ENCODE peak calls at places on chromosomes 11 and 22, in seven cellular contexts. O is mesenchymal stem cell; D is aorta; T is CD8-positive, alpha-beta memory T cell; Q is prostate gland; M is cardiac muscle cell; B is left ventricle myocardium inferior. I is an unnamed sample.

GRCh38 chr22:20018001-20018400 is 1.4 kb upstream of the ARVCF start:
- DNase-seq in O (no peak), D (no peak), T (no peak), Q (no peak), M (no peak), B (no peak), I (no peak)

GRCh38 chr11:44893250-44894216 is 57.1 kb downstream of the TP53I11 start:
- DNase-seq in O (no peak), D (no peak), T (no peak), Q (peak), M (no peak), B (no peak), I (no peak)

GRCh38 chr11:105740164-105740903 is 130.5 kb downstream of the GRIA4 start:
- DNase-seq in O (no peak), D (no peak), T (no peak), Q (no peak), M (no peak), B (no peak), I (no peak)

GRCh38 chr11:17314232-17314547 is 37.4 kb upstream of the NCR3LG1 start:
- DNase-seq in O (peak), D (no peak), T (no peak), Q (no peak), M (peak), B (no peak), I (no peak)

GRCh38 chr22:43980996-43981395 is 25.8 kb downstream of the SAMM50 start:
- DNase-seq in O (no peak), D (no peak), T (no peak), Q (no peak), M (no peak), B (no peak), I (no peak)

GRCh38 chr22:49535126-49535525 is 292.5 kb downstream of the BRD1 start:
- DNase-seq in O (no peak), D (peak), T (no peak), Q (no peak), M (no peak), B (no peak), I (no peak)

GRCh38 chr11:130161441-130161840 is 1.9 kb downstream of the ST14 start:
- DNase-seq in O (no peak), D (no peak), T (no peak), Q (no peak), M (no peak), B (no peak), I (no peak)

GRCh38 chr11:109423860-109424190 is 1.8 kb downstream of the C11orf87 start:
- DNase-seq in O (no peak), D (no peak), T (no peak), Q (no peak), M (no peak), B (no peak), I (no peak)

GRCh38 chr22:27314276-27314807 is 487.2 kb downstream of the MN1 start:
- DNase-seq in O (no peak), D (no peak), T (no peak), Q (no peak), M (no peak), B (no peak), I (no peak)

GRCh38 chr22:48171294-48171693 is 1408.8 kb downstream of the TBC1D22A start:
- DNase-seq in O (no peak), D (no peak), T (no peak), Q (no peak), M (peak), B (no peak), I (no peak)

GRCh38 chr11:128553662-128554392 is 33.5 kb downstream of the ETS1 start:
- DNase-seq in O (no peak), D (no peak), T (no peak), Q (no peak), M (no peak), B (no peak), I (no peak)

GRCh38 chr11:77158041-77158695 is 30.1 kb downstream of the MYO7A start:
- DNase-seq in O (no peak), D (no peak), T (no peak), Q (no peak), M (no peak), B (no peak), I (no peak)

GRCh38 chr22:46362934-46363515 is 27.5 kb downstream of the TRMU start:
- DNase-seq in O (no peak), D (no peak), T (no peak), Q (no peak), M (no peak), B (no peak), I (no peak)

GRCh38 chr11:37026326-37026725 is 428.3 kb upstream of the RAG2 start:
- DNase-seq in O (no peak), D (no peak), T (no peak), Q (no peak), M (no peak), B (no peak), I (no peak)

GRCh38 chr11:123454060-123454651 is 24.1 kb downstream of the GRAMD1B start:
- DNase-seq in O (peak), D (no peak), T (peak), Q (no peak), M (no peak), B (no peak), I (no peak)

GRCh38 chr22:19798320-19798665 is 37.7 kb downstream of the TBX1 start:
- DNase-seq in O (no peak), D (no peak), T (no peak), Q (no peak), M (no peak), B (no peak), I (no peak)

GRCh38 chr22:48338793-48339705 is 1488.6 kb downstream of the BRD1 start:
- DNase-seq in O (no peak), D (peak), T (no peak), Q (no peak), M (no peak), B (no peak), I (no peak)

GRCh38 chr11:69644962-69645675 is 4.2 kb downstream of the CCND1 start:
- DNase-seq in O (no peak), D (peak), T (no peak), Q (no peak), M (no peak), B (no peak), I (no peak)

GRCh38 chr11:30561691-30562412 is 24.3 kb downstream of the MPPED2 start:
- DNase-seq in O (no peak), D (no peak), T (no peak), Q (no peak), M (no peak), B (no peak), I (no peak)

GRCh38 chr11:45079075-45079444 is 67.4 kb upstream of the PRDM11 start:
- DNase-seq in O (peak), D (no peak), T (no peak), Q (no peak), M (no peak), B (no peak), I (no peak)

GRCh38 chr11:120335596-120335927 is 651 bp upstream of the ARHGEF12 start:
- DNase-seq in O (no peak), D (no peak), T (peak), Q (peak), M (no peak), B (no peak), I (no peak)

GRCh38 chr11:111365722-111366559 is 13.1 kb downstream of the POU2AF1 start:
- DNase-seq in O (no peak), D (no peak), T (no peak), Q (no peak), M (no peak), B (no peak), I (no peak)

GRCh38 chr11:118068206-118068944 is 8.5 kb upstream of the TMPRSS4 start:
- DNase-seq in O (no peak), D (peak), T (no peak), Q (no peak), M (peak), B (no peak), I (no peak)

GRCh38 chr11:99918761-99919160 is 768.3 kb upstream of the ARHGAP42 start:
- DNase-seq in O (no peak), D (no peak), T (no peak), Q (no peak), M (no peak), B (no peak), I (no peak)

GRCh38 chr11:32141886-32142546 is 51.1 kb downstream of the RCN1 start:
- DNase-seq in O (no peak), D (no peak), T (no peak), Q (no peak), M (no peak), B (no peak), I (no peak)

GRCh38 chr11:9039863-9040262 is 36.1 kb upstream of the NRIP3 start:
- DNase-seq in O (no peak), D (no peak), T (no peak), Q (no peak), M (no peak), B (no peak), I (no peak)

GRCh38 chr11:9038537-9038936 is 34.7 kb upstream of the NRIP3 start:
- DNase-seq in O (no peak), D (no peak), T (no peak), Q (no peak), M (no peak), B (no peak), I (no peak)

GRCh38 chr11:9037963-9038362 is 34.2 kb upstream of the NRIP3 start:
- DNase-seq in O (peak), D (no peak), T (no peak), Q (no peak), M (no peak), B (no peak), I (no peak)

GRCh38 chr11:9039194-9039593 is 35.4 kb upstream of the NRIP3 start:
- DNase-seq in O (peak), D (no peak), T (no peak), Q (no peak), M (no peak), B (no peak), I (no peak)

GRCh38 chr11:9037046-9037780 is 33.4 kb upstream of the NRIP3 start:
- DNase-seq in O (no peak), D (no peak), T (no peak), Q (no peak), M (no peak), B (no peak), I (no peak)
- H3K27ac ChIP-seq in O (no peak), D (no peak), T (no peak), Q (no peak), M (no peak), B (no peak), I (no peak)

DNA sequence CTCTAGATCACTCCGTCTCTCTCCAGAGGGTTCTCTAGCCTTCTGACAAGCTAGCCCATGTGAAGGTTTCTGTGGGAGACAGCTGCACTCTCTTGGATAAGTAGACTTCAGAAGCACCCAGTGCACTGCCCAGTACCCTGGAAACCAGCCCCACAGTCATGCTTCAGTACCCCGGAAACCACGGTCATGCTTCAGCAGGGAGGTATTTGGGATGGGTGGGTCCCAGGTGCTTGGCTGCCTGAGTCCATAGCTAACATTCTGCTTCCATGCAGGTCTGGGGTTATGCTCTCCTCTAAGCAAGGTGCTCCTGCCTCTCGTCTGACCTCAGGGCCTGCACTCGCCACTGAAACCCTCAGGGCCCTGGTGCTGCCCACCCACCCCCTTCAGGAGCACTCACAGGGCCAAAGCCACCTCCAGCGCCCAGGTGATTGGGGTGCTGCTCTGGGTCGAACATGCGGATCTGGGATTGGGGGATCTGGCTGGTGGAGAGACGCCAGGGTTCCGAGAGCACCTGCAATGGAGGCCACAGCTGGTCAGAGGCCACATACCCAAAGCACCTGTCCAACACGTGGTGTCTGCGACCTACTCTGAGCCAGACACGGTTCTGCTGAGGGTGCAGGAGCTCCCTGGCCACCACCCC is 7.3 kb upstream of the SYCE3 start:
- DNase-seq in O (no peak), D (peak), T (no peak), Q (no peak), M (no peak), B (no peak), I (no peak)
- H3K27ac ChIP-seq in O (no peak), D (no peak), T (no peak), Q (no peak), M (no peak), B (no peak), I (peak)

GRCh38 chr11:107040447-107041444 is 22.5 kb upstream of the GUCY1A2 start:
- DNase-seq in O (peak), D (no peak), T (no peak), Q (no peak), M (no peak), B (no peak), I (no peak)
- H3K27ac ChIP-seq in O (peak), D (no peak), T (no peak), Q (no peak), M (no peak), B (no peak), I (no peak)

GRCh38 chr11:96279018-96279417 is 64.0 kb downstream of the MAML2 start:
- DNase-seq in O (no peak), D (no peak), T (no peak), Q (no peak), M (no peak), B (no peak), I (no peak)
- H3K27ac ChIP-seq in O (no peak), D (no peak), T (peak), Q (no peak), M (no peak), B (no peak), I (no peak)

GRCh38 chr11:8947230-8947943 is 4.6 kb upstream of the ASCL3 start:
- DNase-seq in O (peak), D (no peak), T (no peak), Q (no peak), M (no peak), B (no peak), I (no peak)
- H3K27ac ChIP-seq in O (no peak), D (no peak), T (no peak), Q (no peak), M (no peak), B (no peak), I (no peak)

DNA sequence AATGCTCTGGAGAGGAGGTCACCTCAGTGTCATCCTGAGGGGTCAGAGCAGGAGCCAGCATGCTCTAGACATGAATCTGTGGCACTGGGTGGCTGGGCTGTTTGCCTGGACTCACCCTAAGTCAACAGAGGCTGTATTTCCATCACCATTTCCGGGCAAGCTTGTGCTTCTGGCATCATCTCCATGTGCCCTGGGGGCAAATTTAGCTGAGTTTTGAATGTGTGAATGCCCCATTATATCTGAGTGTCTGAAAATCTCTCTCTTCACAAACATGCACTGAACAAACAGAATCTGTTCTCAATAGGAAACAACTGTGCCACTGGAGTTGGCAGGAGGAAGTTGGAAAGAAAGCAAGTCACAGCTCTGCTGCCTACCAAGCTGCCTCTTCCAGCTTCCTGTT is 356.2 kb downstream of the GRM5 start:
- DNase-seq in O (no peak), D (no peak), T (no peak), Q (no peak), M (no peak), B (no peak), I (no peak)
- H3K27ac ChIP-seq in O (no peak), D (no peak), T (no peak), Q (no peak), M (no peak), B (no peak), I (no peak)

I was measured in heart left ventricle.